ENCODE peak calls at places on chromosomes 13 and 19, in ten cellular contexts. One of them, this sample, is unnamed.

GRCh38 chr13:100089633-100090032 is 740 bp downstream of the PCCA start:
- DNase-seq in C1 segment of cervical spinal cord: peak
- DNase-seq in NCI-H187: no peak
- DNase-seq in heart left ventricle: no peak
- DNase-seq in germinal center: no peak
- DNase-seq in ELR: peak
- DNase-seq in gastrocnemius medialis: no peak
- DNase-seq in NCI-H748 treated with DMSO at 0.1 percent for 48 hours: no peak
- DNase-seq in NCI-H1092: no peak
- DNase-seq in activated CD4-positive, alpha-beta memory T cell treated with anti-CD3 and anti-CD28 coated beads for 36 hours: no peak
- DNase-seq in this sample: peak

GRCh38 chr13:113410472-113411201 is 42.7 kb downstream of the ADPRHL1 start:
- DNase-seq in NCI-H748 treated with DMSO at 0.1 percent for 48 hours: no peak
- DNase-seq in gastrocnemius medialis: peak
- DNase-seq in NCI-H1092: no peak
- DNase-seq in NCI-H187: no peak
- DNase-seq in germinal center: no peak
- DNase-seq in C1 segment of cervical spinal cord: no peak
- DNase-seq in heart left ventricle: peak
- DNase-seq in activated CD4-positive, alpha-beta memory T cell treated with anti-CD3 and anti-CD28 coated beads for 36 hours: no peak
- DNase-seq in ELR: peak
- DNase-seq in this sample: peak

GRCh38 chr13:110303644-110304043 is 3.3 kb downstream of the COL4A1 start:
- DNase-seq in gastrocnemius medialis: no peak
- DNase-seq in NCI-H1092: no peak
- DNase-seq in NCI-H748 treated with DMSO at 0.1 percent for 48 hours: no peak
- DNase-seq in ELR: no peak
- DNase-seq in C1 segment of cervical spinal cord: no peak
- DNase-seq in NCI-H187: no peak
- DNase-seq in germinal center: no peak
- DNase-seq in activated CD4-positive, alpha-beta memory T cell treated with anti-CD3 and anti-CD28 coated beads for 36 hours: no peak
- DNase-seq in heart left ventricle: no peak
- DNase-seq in this sample: no peak

GRCh38 chr19:6233051-6233826 is 46.5 kb downstream of the MLLT1 start:
- DNase-seq in germinal center: no peak
- DNase-seq in NCI-H187: no peak
- DNase-seq in heart left ventricle: peak
- DNase-seq in gastrocnemius medialis: peak
- DNase-seq in activated CD4-positive, alpha-beta memory T cell treated with anti-CD3 and anti-CD28 coated beads for 36 hours: no peak
- DNase-seq in C1 segment of cervical spinal cord: peak
- DNase-seq in ELR: no peak
- DNase-seq in NCI-H748 treated with DMSO at 0.1 percent for 48 hours: no peak
- DNase-seq in NCI-H1092: no peak
- DNase-seq in this sample: no peak

GRCh38 chr19:9914001-9914314 is 22.4 kb downstream of the OLFM2 start:
- DNase-seq in activated CD4-positive, alpha-beta memory T cell treated with anti-CD3 and anti-CD28 coated beads for 36 hours: no peak
- DNase-seq in NCI-H1092: no peak
- DNase-seq in ELR: no peak
- DNase-seq in heart left ventricle: no peak
- DNase-seq in C1 segment of cervical spinal cord: no peak
- DNase-seq in NCI-H748 treated with DMSO at 0.1 percent for 48 hours: no peak
- DNase-seq in gastrocnemius medialis: no peak
- DNase-seq in NCI-H187: no peak
- DNase-seq in germinal center: no peak
- DNase-seq in this sample: no peak

GRCh38 chr13:46551410-46552301 is 1.3 kb upstream of the LRCH1 start:
- DNase-seq in C1 segment of cervical spinal cord: peak
- DNase-seq in germinal center: peak
- DNase-seq in NCI-H748 treated with DMSO at 0.1 percent for 48 hours: peak
- DNase-seq in ELR: peak
- DNase-seq in NCI-H187: peak
- DNase-seq in heart left ventricle: peak
- DNase-seq in NCI-H1092: peak
- DNase-seq in gastrocnemius medialis: peak
- DNase-seq in activated CD4-positive, alpha-beta memory T cell treated with anti-CD3 and anti-CD28 coated beads for 36 hours: peak
- DNase-seq in this sample: peak

GRCh38 chr13:35927554-35927953 is 203.6 kb downstream of the DCLK1 start:
- DNase-seq in NCI-H748 treated with DMSO at 0.1 percent for 48 hours: no peak
- DNase-seq in NCI-H1092: no peak
- DNase-seq in gastrocnemius medialis: no peak
- DNase-seq in activated CD4-positive, alpha-beta memory T cell treated with anti-CD3 and anti-CD28 coated beads for 36 hours: no peak
- DNase-seq in heart left ventricle: no peak
- DNase-seq in NCI-H187: no peak
- DNase-seq in C1 segment of cervical spinal cord: no peak
- DNase-seq in germinal center: no peak
- DNase-seq in ELR: peak
- DNase-seq in this sample: peak

GRCh38 chr19:12784394-12784870 is 6.9 kb upstream of the JUNB start:
- DNase-seq in gastrocnemius medialis: no peak
- DNase-seq in NCI-H748 treated with DMSO at 0.1 percent for 48 hours: no peak
- DNase-seq in ELR: peak
- DNase-seq in germinal center: no peak
- DNase-seq in NCI-H1092: no peak
- DNase-seq in heart left ventricle: no peak
- DNase-seq in activated CD4-positive, alpha-beta memory T cell treated with anti-CD3 and anti-CD28 coated beads for 36 hours: peak
- DNase-seq in C1 segment of cervical spinal cord: peak
- DNase-seq in NCI-H187: no peak
- DNase-seq in this sample: no peak

GRCh38 chr13:23856008-23856750 is 33.0 kb downstream of the MIPEP start:
- DNase-seq in gastrocnemius medialis: no peak
- DNase-seq in NCI-H748 treated with DMSO at 0.1 percent for 48 hours: no peak
- DNase-seq in ELR: no peak
- DNase-seq in NCI-H187: no peak
- DNase-seq in C1 segment of cervical spinal cord: no peak
- DNase-seq in germinal center: no peak
- DNase-seq in activated CD4-positive, alpha-beta memory T cell treated with anti-CD3 and anti-CD28 coated beads for 36 hours: no peak
- DNase-seq in NCI-H1092: no peak
- DNase-seq in heart left ventricle: no peak
- DNase-seq in this sample: no peak

GRCh38 chr19:41696402-41697197 is 8.5 kb upstream of the CEACAM7 start:
- DNase-seq in gastrocnemius medialis: no peak
- DNase-seq in C1 segment of cervical spinal cord: no peak
- DNase-seq in NCI-H748 treated with DMSO at 0.1 percent for 48 hours: no peak
- DNase-seq in NCI-H187: no peak
- DNase-seq in germinal center: no peak
- DNase-seq in activated CD4-positive, alpha-beta memory T cell treated with anti-CD3 and anti-CD28 coated beads for 36 hours: peak
- DNase-seq in ELR: peak
- DNase-seq in heart left ventricle: no peak
- DNase-seq in NCI-H1092: no peak
- DNase-seq in this sample: peak

This sample was measured in kidney tubule cell.